ENCODE peak calls at places on chromosome 3, in ten cellular contexts. R, W, C, Y, I, Z, S, Q, K and G are unnamed samples.

GRCh38 chr3:58575986-58576652 is 1.1 kb downstream of the FAM107A start:
- DNase-seq in Y (no peak), W (no peak), I (no peak), C (no peak), Q (no peak), S (no peak), R (no peak), K (no peak), Z (peak; percentile 47), G (no peak)

GRCh38 chr3:21734746-21735145 is 16.3 kb downstream of the ZNF385D start:
- DNase-seq in C (no peak), W (no peak), Q (no peak), I (no peak), R (no peak), Z (no peak), Y (no peak), K (peak; percentile 54), S (no peak), G (no peak)

GRCh38 chr3:17518189-17519059 is 224.0 kb downstream of the TBC1D5 start:
- DNase-seq in Y (no peak), C (no peak), K (no peak), I (no peak), S (no peak), Z (no peak), Q (peak; percentile 32), W (peak; percentile 32), R (peak; percentile 62), G (no peak)

GRCh38 chr3:120780977-120781376 is 38.4 kb downstream of the GTF2E1 start:
- DNase-seq in Y (no peak), R (no peak), W (no peak), S (no peak), Z (no peak), K (peak; percentile 95), C (peak; percentile 77), Q (no peak), I (no peak), G (no peak)

GRCh38 chr3:50423543-50423942 is 64.2 kb upstream of the TMEM115 start:
- DNase-seq in Z (no peak), Q (no peak), I (no peak), Y (peak; percentile 50), W (no peak), R (no peak), S (no peak), K (no peak), C (no peak), G (no peak)

GRCh38 chr3:73786346-73786807 is 161.6 kb upstream of the PDZRN3 start:
- DNase-seq in I (peak; percentile 74), Z (peak; percentile 65), W (no peak), Y (no peak), C (peak; percentile 15), K (peak; percentile 95), S (no peak), R (no peak), Q (no peak), G (no peak)

GRCh38 chr3:3560566-3561336 is 238.5 kb upstream of the LRRN1 start:
- DNase-seq in R (no peak), S (no peak), Q (no peak), Z (no peak), W (no peak), K (peak; percentile 89), C (no peak), Y (no peak), I (no peak), G (no peak)

GRCh38 chr3:134093906-134094305 is 64.2 kb upstream of the SLCO2A1 start:
- DNase-seq in C (no peak), S (no peak), Y (no peak), W (no peak), K (peak; percentile 70), Z (no peak), R (no peak), I (no peak), Q (no peak), G (no peak)

GRCh38 chr3:33392703-33393125 is 47.5 kb downstream of the UBP1 start:
- DNase-seq in S (no peak), R (no peak), Z (no peak), K (peak; percentile 93), Q (no peak), I (no peak), W (no peak), Y (no peak), C (peak; percentile 62), G (no peak)

GRCh38 chr3:135084404-135084803 is 289.3 kb downstream of the EPHB1 start:
- DNase-seq in C (no peak), Y (no peak), K (peak; percentile 29), Z (no peak), R (no peak), S (no peak), Q (no peak), I (no peak), W (no peak), G (no peak)

GRCh38 chr3:158520433-158520832 is 50.6 kb upstream of the MLF1 start:
- DNase-seq in Y (no peak), R (no peak), I (no peak), W (no peak), K (no peak), Q (no peak), C (no peak), Z (no peak), S (no peak), G (no peak)

DNA sequence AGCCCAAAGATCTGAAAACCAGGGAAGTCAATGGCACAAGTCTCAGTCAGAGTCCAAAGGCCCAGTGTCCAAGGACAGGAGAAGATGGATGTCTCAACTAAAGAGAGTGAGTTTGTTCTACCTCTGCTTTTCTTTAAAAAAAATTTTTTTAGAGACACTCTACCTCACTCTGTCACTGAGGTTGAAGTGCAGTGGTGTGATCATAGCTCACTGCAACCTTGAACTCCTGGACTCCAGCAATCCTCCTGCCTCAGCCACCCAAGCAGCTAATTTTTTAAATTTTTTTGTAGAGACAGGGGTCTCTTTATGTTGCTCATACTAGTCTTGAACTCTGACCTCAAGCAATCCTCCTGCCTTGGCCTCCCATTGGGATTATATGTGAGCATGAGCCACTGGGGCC is 39.9 kb upstream of the KPNA4 start:
- DNase-seq in Y (no peak), S (no peak), K (no peak), Z (no peak), R (no peak), W (no peak), C (no peak), Q (no peak), I (no peak), G (no peak)
- H3K27ac ChIP-seq in Y (no peak overlapping the region), S (no peak overlapping the region), K (no peak overlapping the region), Z (no peak overlapping the region), R (no peak overlapping the region), W (no peak overlapping the region), C (no peak overlapping the region), Q (no peak overlapping the region), I (no peak overlapping the region), G (no peak overlapping the region)

DNA sequence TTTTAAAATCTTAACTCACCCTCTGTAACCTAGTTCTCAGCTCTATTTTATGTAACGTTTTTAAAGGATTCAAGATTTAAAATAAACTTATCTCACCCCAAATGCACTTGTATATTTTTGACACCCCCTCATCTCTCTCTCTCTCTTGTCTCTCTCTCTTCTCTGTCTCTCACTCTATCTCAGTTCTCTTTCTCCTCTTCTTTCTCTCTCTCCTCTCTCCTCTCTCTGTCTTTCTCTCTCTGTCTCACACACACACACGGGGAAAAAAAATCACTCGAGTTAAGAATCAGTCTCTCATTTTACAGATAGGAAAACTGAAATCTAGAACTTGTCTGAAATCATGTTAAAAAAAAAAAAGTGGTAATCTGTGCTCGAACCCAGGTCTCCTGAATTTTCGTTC is 108.5 kb downstream of the LPP start:
- DNase-seq in I (no peak), S (no peak), Q (no peak), Y (no peak), K (no peak), R (no peak), W (no peak), Z (no peak), C (no peak), G (no peak)
- H3K27ac ChIP-seq in I (peak overlapping the region; percentile 87), S (peak overlapping the region; percentile 66), Q (peak overlapping the region; percentile 92), Y (peak overlapping the region; percentile 13), K (peak overlapping the region; percentile 98), R (no peak overlapping the region), W (no peak overlapping the region), Z (peak overlapping the region; percentile 96), C (peak overlapping the region; percentile 73), G (peak overlapping the region; percentile 43)

GRCh38 chr3:188976407-188976806 is 195.4 kb upstream of the TPRG1 start:
- DNase-seq in K (no peak), C (no peak), W (no peak), Z (no peak), Q (no peak), Y (no peak), R (no peak), I (no peak), S (no peak), G (no peak)

GRCh38 chr3:188979669-188980311 is 192.0 kb upstream of the TPRG1 start:
- DNase-seq in Z (peak; percentile 65), S (no peak), C (no peak), R (no peak), I (no peak), K (no peak), Y (no peak), Q (no peak), W (peak; percentile 18), G (no peak)

GRCh38 chr3:188978772-188979171 is 193.0 kb upstream of the TPRG1 start:
- DNase-seq in R (no peak), Q (peak; percentile 45), K (peak; percentile 75), S (no peak), I (no peak), Z (peak; percentile 83), C (no peak), Y (peak; percentile 15), W (no peak), G (no peak)

GRCh38 chr3:188975612-188976314 is 196.0 kb upstream of the TPRG1 start:
- DNase-seq in Y (no peak), Z (no peak), C (no peak), W (no peak), K (no peak), I (no peak), S (no peak), R (no peak), Q (no peak), G (no peak)

GRCh38 chr3:188979236-188979635 is 192.5 kb upstream of the TPRG1 start:
- DNase-seq in K (no peak), R (no peak), Z (no peak), Q (no peak), Y (no peak), S (no peak), C (no peak), I (no peak), W (no peak), G (no peak)
- H3K27ac ChIP-seq in K (no peak overlapping the region), R (no peak overlapping the region), Z (peak overlapping the region; percentile 87), Q (no peak overlapping the region), Y (no peak overlapping the region), S (no peak overlapping the region), C (no peak overlapping the region), I (no peak overlapping the region), W (peak overlapping the region; percentile 2), G (no peak overlapping the region)

DNA sequence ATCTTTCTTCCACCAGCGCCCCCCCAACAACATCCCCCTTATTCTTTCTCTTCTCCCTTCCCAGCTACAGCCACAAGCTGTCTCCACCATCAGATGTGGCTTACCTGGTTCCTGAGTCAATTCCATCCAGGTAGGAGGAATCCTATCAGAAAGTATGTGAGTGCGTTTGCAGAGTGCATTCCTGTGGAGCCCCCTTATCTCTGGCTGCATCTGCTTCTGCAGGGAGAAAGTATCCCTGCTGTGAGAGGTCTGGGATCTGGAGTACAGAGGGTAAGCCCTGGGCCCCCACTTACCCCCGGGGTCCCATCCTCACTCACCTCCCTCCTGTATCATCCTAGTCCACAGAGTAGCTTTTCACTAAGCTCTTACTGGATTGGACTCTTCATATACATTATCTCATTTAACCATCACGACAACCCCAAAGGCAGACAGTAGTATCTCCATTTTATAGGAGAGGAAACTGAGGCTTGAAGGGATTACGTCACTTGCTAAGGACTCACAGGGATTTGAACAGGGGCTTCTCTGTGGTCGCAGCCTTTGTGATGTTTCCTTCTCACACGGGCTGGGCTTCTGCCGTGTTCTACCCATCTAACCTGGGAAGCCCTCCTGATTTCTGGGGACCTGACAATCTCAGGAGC is 22.2 kb upstream of the MAGEF1 start:
- DNase-seq in R (no peak), Y (no peak), S (no peak), Q (no peak), K (no peak), Z (peak; percentile 3), W (no peak), I (no peak), C (no peak), G (no peak)
- H3K27ac ChIP-seq in R (no peak overlapping the region), Y (no peak overlapping the region), S (no peak overlapping the region), Q (no peak overlapping the region), K (no peak overlapping the region), Z (no peak overlapping the region), W (no peak overlapping the region), I (no peak overlapping the region), C (no peak overlapping the region), G (no peak overlapping the region)